ENCODE peak calls at places on chromosomes 12 and 14, in five cellular contexts. W, P, A, F and U are unnamed samples.

GRCh38 chr12:86050010-86050409 is 175.9 kb downstream of the NTS start:
- DNase-seq in W (no peak), P (no peak), A (no peak), F (no peak), U (no peak)

GRCh38 chr12:4615667-4616066 is 33.2 kb downstream of the AKAP3 start:
- DNase-seq in W (no peak), P (no peak), A (no peak), F (no peak), U (no peak)

GRCh38 chr12:86727151-86727550 is 471.0 kb upstream of the MGAT4C start:
- DNase-seq in W (peak; percentile 47), P (no peak), A (peak; percentile 93), F (no peak), U (no peak)

GRCh38 chr14:105070760-105071137 is 5.5 kb upstream of the GPR132 start:
- DNase-seq in W (no peak), P (no peak), A (no peak), F (no peak), U (no peak)

GRCh38 chr12:56151672-56152131 is 685 bp upstream of the MYL6B start:
- DNase-seq in W (peak; percentile 80), P (peak; percentile 77), A (no peak), F (no peak), U (no peak)

GRCh38 chr12:92061061-92061460 is 84.6 kb downstream of the BTG1 start:
- DNase-seq in W (no peak), P (no peak), A (no peak), F (no peak), U (no peak)

GRCh38 chr14:40164083-40164482 is 731.9 kb upstream of the FBXO33 start:
- DNase-seq in W (no peak), P (no peak), A (no peak), F (no peak), U (no peak)

GRCh38 chr12:20527396-20528154 is 159.2 kb downstream of the PDE3A start:
- DNase-seq in W (peak; percentile 96), P (no peak), A (peak; percentile 85), F (no peak), U (no peak)

DNA sequence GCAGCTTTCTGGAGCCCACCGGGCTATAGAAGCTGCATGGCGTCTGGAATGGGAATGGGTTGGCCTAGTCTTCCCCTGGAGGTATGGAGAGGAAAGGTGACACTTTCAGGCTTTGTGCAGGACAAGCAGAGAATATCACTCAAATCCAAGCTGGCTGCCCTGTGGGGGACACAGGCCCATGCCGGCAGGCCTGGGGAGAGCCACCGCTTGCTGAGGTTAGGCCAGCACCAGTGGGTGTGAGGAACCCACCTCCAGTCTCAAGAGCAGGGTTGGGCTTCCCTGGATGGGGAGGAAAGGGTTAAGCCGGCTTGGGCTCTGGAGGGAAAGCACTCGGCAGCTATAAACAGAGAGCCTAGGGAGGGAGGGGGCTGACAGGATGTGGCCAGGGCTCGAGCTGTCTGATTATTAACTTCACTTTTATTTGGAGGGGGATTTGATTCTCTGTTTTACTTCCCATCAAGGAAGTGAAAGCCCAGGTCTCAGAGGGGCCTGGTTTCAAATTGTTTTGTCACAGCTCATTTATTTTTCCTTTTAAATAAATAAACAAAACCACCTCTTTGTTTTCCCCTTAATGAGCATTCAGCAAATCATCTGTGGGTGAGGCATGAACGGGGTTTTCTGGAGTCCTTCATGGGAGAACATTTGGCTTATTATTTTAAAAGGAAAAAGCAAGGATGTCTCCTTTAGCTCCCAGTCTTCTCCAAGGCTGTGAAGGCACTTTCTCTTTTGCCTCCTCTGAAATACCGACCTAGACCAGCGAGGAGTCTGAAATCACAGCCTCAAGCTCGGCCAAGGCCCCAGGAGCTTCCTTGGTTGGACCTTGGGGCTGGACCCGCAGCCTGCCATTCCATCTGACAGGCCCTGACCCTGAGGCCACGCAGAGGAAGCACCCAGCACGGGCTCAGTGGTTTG is 21.8 kb upstream of the ZFP36L1 start:
- DNase-seq in W (peak; percentile 78), P (peak; percentile 64), A (peak; percentile 69), F (no peak), U (no peak)
- H3K4me1 ChIP-seq in W (peaks cover 47% of the 10 kb centered on the region), P (peaks cover 23% of the 10 kb centered on the region), A (peaks cover 18% of the 10 kb centered on the region), F (peaks cover 29% of the 10 kb centered on the region), U (peaks cover 51% of the 10 kb centered on the region)

DNA sequence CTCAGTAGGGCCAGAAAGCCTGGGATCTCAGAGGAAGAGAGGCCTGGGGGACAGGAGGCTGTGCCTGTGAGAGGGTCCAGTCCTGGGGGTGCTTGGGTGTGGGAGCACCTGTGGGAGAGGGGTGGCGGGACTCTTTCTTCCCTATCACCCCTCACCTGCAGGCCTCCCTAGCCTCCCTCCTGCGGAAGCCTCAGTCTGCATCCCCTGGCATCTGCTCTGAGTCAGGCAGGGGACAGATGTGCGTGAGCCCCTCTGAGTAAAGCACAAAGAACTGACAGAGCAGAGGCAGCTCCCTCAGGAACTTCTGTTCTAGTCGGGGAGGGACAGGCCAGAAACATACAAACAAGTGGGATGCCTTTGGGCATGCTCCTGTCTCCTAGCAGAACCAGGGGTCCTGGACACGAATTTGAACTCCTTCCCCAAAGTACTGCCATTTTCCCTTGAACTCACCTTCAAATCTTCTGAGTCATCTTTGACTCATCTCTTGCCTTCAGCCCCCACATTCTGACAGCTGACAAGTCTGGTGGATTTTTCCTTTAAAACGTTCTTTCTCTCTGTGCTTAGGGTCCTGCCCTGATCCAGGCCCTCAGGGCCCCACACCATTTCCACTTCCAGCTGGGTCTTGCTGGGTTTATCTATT is 8.5 kb upstream of the HSP90AA1 start:
- DNase-seq in W (no peak), P (no peak), A (no peak), F (no peak), U (no peak)
- H3K27ac ChIP-seq in W (no peak overlapping the region), P (no peak overlapping the region), A (no peak overlapping the region), F (no peak overlapping the region), U (no peak overlapping the region)

DNA sequence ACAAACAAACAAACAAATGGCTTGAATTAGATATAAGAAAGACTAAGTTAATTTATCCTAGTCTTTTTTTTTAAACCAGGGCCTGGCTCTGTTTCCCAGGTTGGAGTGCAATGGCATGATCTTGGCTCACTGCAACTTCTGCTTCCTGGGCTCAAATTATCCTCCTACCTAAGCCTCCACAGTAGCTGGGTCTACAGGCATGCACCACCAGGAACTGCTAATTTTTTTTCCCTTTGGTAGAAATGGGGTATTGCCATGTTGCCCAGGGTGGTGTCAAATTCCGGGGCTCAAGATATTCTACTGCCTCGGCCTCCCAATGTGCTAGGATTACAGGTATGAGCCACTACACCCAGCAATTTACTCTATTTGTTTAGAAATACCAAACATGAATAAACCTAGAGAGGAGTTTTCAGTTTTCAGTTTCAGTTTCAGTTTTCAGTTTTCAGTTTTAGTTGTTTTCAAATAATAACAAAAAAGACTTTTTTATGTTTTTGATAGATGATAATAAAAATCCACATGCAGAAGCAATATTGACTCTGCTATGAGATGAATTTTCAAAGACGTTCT is 817.0 kb downstream of the FLRT2 start:
- DNase-seq in W (no peak), P (no peak), A (no peak), F (no peak), U (no peak)
- H3K4me1 ChIP-seq in W (no peaks in the 10 kb centered on the region), P (no peaks in the 10 kb centered on the region), A (no peaks in the 10 kb centered on the region), F (no peaks in the 10 kb centered on the region), U (no peaks in the 10 kb centered on the region)

GRCh38 chr12:68497112-68497511 is 113.6 kb upstream of the RAP1B start:
- DNase-seq in W (no peak), P (no peak), A (no peak), F (no peak), U (no peak)
- H3K27ac ChIP-seq in W (no peak overlapping the region), P (no peak overlapping the region), A (no peak overlapping the region), F (no peak overlapping the region), U (no peak overlapping the region)

GRCh38 chr12:113403435-113404415 is at the start of gene SDS:
- DNase-seq in W (no peak), P (no peak), A (peak; percentile 71), F (no peak), U (peak; percentile 65)
- H3K4me1 ChIP-seq in W (peaks cover 11% of the 10 kb centered on the region), P (no peaks in the 10 kb centered on the region), A (no peaks in the 10 kb centered on the region), F (no peaks in the 10 kb centered on the region), U (peaks cover 37% of the 10 kb centered on the region)